ENCODE peak calls at places on chromosomes 1 and 21, in four cellular contexts. S is EH; U is CD8-positive, alpha-beta memory T cell; R is NAMALWA. G is an unnamed sample.

GRCh38 chr21:32185726-32186125 is 93.1 kb downstream of the MIS18A start:
- DNase-seq in S (no peak), U (no peak), R (no peak), G (no peak)

GRCh38 chr1:207789792-207790787 is 38.2 kb downstream of the CD46 start:
- DNase-seq in S (peak), U (no peak), R (no peak), G (peak)

GRCh38 chr1:154304664-154305337 is 16.1 kb upstream of the AQP10 start:
- DNase-seq in S (no peak), U (no peak), R (no peak), G (no peak)

GRCh38 chr1:13702425-13703127 is 2.6 kb downstream of the PRDM2 start:
- DNase-seq in S (no peak), U (peak), R (peak), G (no peak)

GRCh38 chr1:163084330-163084729 is 15.2 kb downstream of the RGS4 start:
- DNase-seq in S (peak), U (no peak), R (no peak), G (peak)

GRCh38 chr21:46448108-46448507 is 10.6 kb upstream of the DIP2A start:
- DNase-seq in S (no peak), U (no peak), R (no peak), G (no peak)

GRCh38 chr1:108816049-108816882 is 40.6 kb downstream of the AKNAD1 start:
- DNase-seq in S (peak), U (no peak), R (no peak), G (peak)

GRCh38 chr1:32464191-32464715 is 619 bp upstream of the ZBTB8B start:
- DNase-seq in S (no peak), U (peak), R (no peak), G (peak)

G was measured in EL.